ENCODE peak calls at places on chromosomes 13 and 19, in nine cellular contexts. L is hepatocyte; Q is thoracic aorta; Z is esophagus squamous epithelium; G is right lobe of liver; V is heart right ventricle; D is CD8-positive, alpha-beta T cell; F is GM23248; T is lower lobe of right lung. I is an unnamed sample.
A peak's percentile ranks its signal among the peaks of the same experiment; 100 is the strongest.

GRCh38 chr13:74090397-74090796 is 43.8 kb downstream of the KLF12 start:
- DNase-seq in T (no peak), D (no peak), L (no peak), Q (no peak), V (no peak), F (no peak), Z (no peak), G (no peak), I (no peak)

GRCh38 chr13:83740622-83741021 is 141.7 kb downstream of the SLITRK1 start:
- DNase-seq in V (no peak), D (no peak), F (no peak), G (no peak), T (no peak), Q (no peak), L (no peak), Z (no peak), I (no peak)

GRCh38 chr13:53141336-53141735 is 112.7 kb downstream of the OLFM4 start:
- DNase-seq in D (no peak), Q (no peak), G (no peak), V (no peak), L (no peak), F (no peak), T (no peak), Z (no peak), I (no peak)

GRCh38 chr13:101346942-101347728 is 69.2 kb downstream of the NALCN start:
- DNase-seq in Z (no peak), T (no peak), D (no peak), V (no peak), L (no peak), G (no peak), F (peak; percentile 42), Q (no peak), I (no peak)

GRCh38 chr19:31902821-31903220 is 442.6 kb upstream of the ZNF507 start:
- DNase-seq in L (no peak), D (no peak), T (no peak), F (no peak), Q (no peak), G (no peak), V (no peak), Z (no peak), I (no peak)

GRCh38 chr19:16327911-16328823 is 3.5 kb downstream of the KLF2 start:
- DNase-seq in D (peak; percentile 78), Q (peak; percentile 68), V (peak; percentile 78), T (peak; percentile 92), L (peak; percentile 63), Z (no peak), G (peak; percentile 74), F (peak; percentile 93), I (peak; percentile 92)

GRCh38 chr19:1090731-1091543 is 4.2 kb downstream of the POLR2E start:
- DNase-seq in D (peak; percentile 63), T (no peak), L (no peak), G (peak; percentile 24), Z (no peak), F (no peak), Q (no peak), V (no peak), I (no peak)

GRCh38 chr19:17296278-17296677 is 6.9 kb downstream of the ABHD8 start:
- DNase-seq in Z (no peak), V (no peak), L (no peak), T (no peak), D (no peak), F (peak; percentile 53), G (no peak), Q (no peak), I (no peak)

GRCh38 chr13:110520431-110521295 is 40.9 kb downstream of the RAB20 start:
- DNase-seq in F (peak; percentile 85), Z (no peak), G (peak; percentile 87), L (peak; percentile 44), D (no peak), Q (peak; percentile 74), V (peak; percentile 75), T (peak; percentile 85), I (peak; percentile 85)

GRCh38 chr13:28558126-28558525 is 63.2 kb upstream of the FLT1 start:
- DNase-seq in T (no peak), V (no peak), F (peak; percentile 88), Q (no peak), D (no peak), L (no peak), G (no peak), Z (no peak), I (no peak)

GRCh38 chr13:36530050-36530789 is 97.9 kb downstream of the CCNA1 start:
- DNase-seq in D (no peak), Q (no peak), T (peak; percentile 55), F (no peak), L (no peak), V (no peak), Z (no peak), G (no peak), I (no peak)

GRCh38 chr19:11849264-11849615 is 714 bp downstream of the ZNF439 start:
- DNase-seq in T (no peak), D (no peak), F (no peak), Z (no peak), L (no peak), G (no peak), V (no peak), Q (no peak), I (no peak)

GRCh38 chr13:89969996-89970709 is 1377.3 kb upstream of the MIR17HG start:
- DNase-seq in T (no peak), D (no peak), G (no peak), L (no peak), Z (no peak), F (peak; percentile 46), Q (no peak), V (no peak), I (no peak)

GRCh38 chr13:106467406-106468122 is 67.9 kb downstream of the EFNB2 start:
- DNase-seq in D (no peak), L (no peak), Q (no peak), Z (no peak), V (no peak), F (no peak), G (no peak), T (no peak), I (no peak)

GRCh38 chr19:11361037-11361770 is 6.0 kb downstream of the PLPPR2 start:
- DNase-seq in T (peak; percentile 84), Z (no peak), L (peak; percentile 88), V (no peak), F (no peak), G (peak; percentile 88), Q (no peak), D (no peak), I (no peak)

DNA sequence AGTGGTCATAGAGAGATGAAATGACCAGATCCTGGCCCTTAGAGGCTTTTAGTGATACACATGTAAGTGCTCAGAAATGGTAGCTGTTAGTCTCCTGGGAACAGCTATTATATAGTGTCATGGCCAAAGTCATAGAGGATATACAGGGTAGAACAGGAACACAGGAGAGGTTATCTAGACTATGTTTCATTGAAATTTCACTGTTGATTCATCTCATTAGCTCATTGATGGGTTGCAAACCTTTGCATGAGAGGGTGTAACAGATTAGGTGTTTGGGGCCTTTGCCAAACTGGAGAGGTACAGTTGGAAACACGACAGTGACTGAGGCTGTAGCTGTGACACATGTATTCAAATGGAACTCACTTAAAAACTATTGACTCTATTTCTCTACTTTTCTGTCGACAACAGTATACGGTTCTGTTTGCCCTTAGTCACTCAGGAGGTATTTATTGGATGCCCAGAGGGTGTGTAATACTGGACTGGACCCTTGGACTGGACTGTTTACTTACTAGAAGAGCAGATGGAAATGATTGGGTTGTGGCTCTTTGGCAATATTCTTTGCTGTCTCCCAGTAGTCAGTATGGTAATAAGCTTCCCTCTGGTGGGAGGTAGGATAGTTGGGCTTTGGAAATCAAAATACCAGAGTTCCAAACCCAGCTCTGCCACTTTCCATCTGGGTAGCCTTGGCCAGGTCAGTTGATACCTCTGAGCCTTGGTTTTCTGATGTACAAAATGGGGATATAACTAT is 29.8 kb downstream of the ARHGAP35 start:
- DNase-seq in Q (no peak), F (peak; percentile 96), V (no peak), T (no peak), Z (no peak), G (no peak), D (no peak), L (peak; percentile 82), I (no peak)
- H3K27ac ChIP-seq in Q (no peak overlapping the region), F (peak overlapping the region; percentile 87), V (no peak overlapping the region), T (no peak overlapping the region), Z (no peak overlapping the region), G (peak overlapping the region; percentile 80), D (no peak overlapping the region), L (peak overlapping the region; percentile 90), I (no peak overlapping the region)

GRCh38 chr13:44406617-44407016 is 33.0 kb downstream of the SERP2 start:
- DNase-seq in F (no peak), Q (no peak), L (no peak), G (no peak), Z (no peak), D (no peak), T (no peak), V (no peak), I (no peak)
- H3K4me1 ChIP-seq in F (no peaks in the 10 kb centered on the region), Q (peaks cover 11% of the 10 kb centered on the region), L (peaks cover 37% of the 10 kb centered on the region), G (no peaks in the 10 kb centered on the region), Z (no peaks in the 10 kb centered on the region), D (no peaks in the 10 kb centered on the region), T (no peaks in the 10 kb centered on the region), V (no peaks in the 10 kb centered on the region), I (no peaks in the 10 kb centered on the region)

GRCh38 chr19:51124216-51124615 is 490 bp upstream of the SIGLEC9 start:
- DNase-seq in V (no peak), D (no peak), G (no peak), Z (no peak), F (no peak), L (no peak), T (no peak), Q (no peak), I (no peak)
- H3K27ac ChIP-seq in V (peak overlapping the region; percentile 30), D (peak overlapping the region; percentile 31), G (peak overlapping the region; percentile 40), Z (peak overlapping the region; percentile 36), F (no peak overlapping the region), L (no peak overlapping the region), T (peak overlapping the region; percentile 80), Q (peak overlapping the region; percentile 52), I (no peak overlapping the region)

GRCh38 chr19:46622118-46622446 is 2.8 kb downstream of the PTGIR start:
- DNase-seq in V (no peak), G (no peak), T (no peak), D (no peak), F (no peak), Q (no peak), Z (no peak), L (no peak), I (no peak)
- H3K4me1 ChIP-seq in V (peaks cover 78% of the 10 kb centered on the region), G (no peaks in the 10 kb centered on the region), T (peaks cover 54% of the 10 kb centered on the region), D (peaks cover 67% of the 10 kb centered on the region), F (peaks cover 40% of the 10 kb centered on the region), Q (peaks cover 89% of the 10 kb centered on the region), Z (peaks cover 25% of the 10 kb centered on the region), L (peaks cover 20% of the 10 kb centered on the region), I (peaks cover 79% of the 10 kb centered on the region)

I was measured in tibial nerve.